ENCODE peak calls at places on chromosomes 3 and 15, in four cellular contexts. One of them, this sample, is unnamed.

GRCh38 chr15:49692514-49693090 is 71.8 kb downstream of the DTWD1 start:
- ATAC-seq in activated CD8-positive, alpha-beta T cell treated with anti-CD3 and anti-CD28 coated beads for 36 hours: no peak
- ATAC-seq in Right ventricle myocardium superior: no peak
- ATAC-seq in left lung: no peak
- ATAC-seq in this sample: no peak

GRCh38 chr3:87792532-87793321 is 266.1 kb downstream of the CGGBP1 start:
- ATAC-seq in activated CD8-positive, alpha-beta T cell treated with anti-CD3 and anti-CD28 coated beads for 36 hours: peak; percentile 56
- ATAC-seq in Right ventricle myocardium superior: peak; percentile 20
- ATAC-seq in left lung: peak; percentile 48
- ATAC-seq in this sample: peak; percentile 34

GRCh38 chr3:187025254-187025655 is 94.9 kb downstream of the ST6GAL1 start:
- ATAC-seq in activated CD8-positive, alpha-beta T cell treated with anti-CD3 and anti-CD28 coated beads for 36 hours: peak; percentile 74
- ATAC-seq in Right ventricle myocardium superior: peak; percentile 14
- ATAC-seq in left lung: peak; percentile 7
- ATAC-seq in this sample: peak; percentile 77

GRCh38 chr3:18024715-18025114 is 282.3 kb upstream of the TBC1D5 start:
- ATAC-seq in activated CD8-positive, alpha-beta T cell treated with anti-CD3 and anti-CD28 coated beads for 36 hours: peak; percentile 20
- ATAC-seq in Right ventricle myocardium superior: no peak
- ATAC-seq in left lung: no peak
- ATAC-seq in this sample: peak; percentile 60

GRCh38 chr3:29370021-29370420 is 89.2 kb downstream of the RBMS3 start:
- ATAC-seq in activated CD8-positive, alpha-beta T cell treated with anti-CD3 and anti-CD28 coated beads for 36 hours: no peak
- ATAC-seq in Right ventricle myocardium superior: no peak
- ATAC-seq in left lung: no peak
- ATAC-seq in this sample: no peak

GRCh38 chr3:66163222-66163621 is 57.6 kb upstream of the SLC25A26 start:
- ATAC-seq in activated CD8-positive, alpha-beta T cell treated with anti-CD3 and anti-CD28 coated beads for 36 hours: no peak
- ATAC-seq in Right ventricle myocardium superior: no peak
- ATAC-seq in left lung: no peak
- ATAC-seq in this sample: no peak

GRCh38 chr3:14806641-14807263 is 12.0 kb upstream of the FGD5 start:
- ATAC-seq in activated CD8-positive, alpha-beta T cell treated with anti-CD3 and anti-CD28 coated beads for 36 hours: peak; percentile 41
- ATAC-seq in Right ventricle myocardium superior: no peak
- ATAC-seq in left lung: peak; percentile 22
- ATAC-seq in this sample: peak; percentile 63

GRCh38 chr3:25657293-25657692 is 7.4 kb downstream of the TOP2B start:
- ATAC-seq in activated CD8-positive, alpha-beta T cell treated with anti-CD3 and anti-CD28 coated beads for 36 hours: no peak
- ATAC-seq in Right ventricle myocardium superior: no peak
- ATAC-seq in left lung: no peak
- ATAC-seq in this sample: no peak

GRCh38 chr15:84992157-84992940 is 10.7 kb downstream of the PDE8A start:
- ATAC-seq in activated CD8-positive, alpha-beta T cell treated with anti-CD3 and anti-CD28 coated beads for 36 hours: peak; percentile 89
- ATAC-seq in Right ventricle myocardium superior: peak; percentile 30
- ATAC-seq in left lung: peak; percentile 89
- ATAC-seq in this sample: peak; percentile 40

GRCh38 chr3:51706788-51707731 is at the start of gene GRM2:
- ATAC-seq in activated CD8-positive, alpha-beta T cell treated with anti-CD3 and anti-CD28 coated beads for 36 hours: peak; percentile 60
- ATAC-seq in Right ventricle myocardium superior: peak; percentile 92
- ATAC-seq in left lung: peak; percentile 97
- ATAC-seq in this sample: peak; percentile 4

GRCh38 chr3:17431004-17431403 is 311.4 kb downstream of the TBC1D5 start:
- ATAC-seq in activated CD8-positive, alpha-beta T cell treated with anti-CD3 and anti-CD28 coated beads for 36 hours: no peak
- ATAC-seq in Right ventricle myocardium superior: peak; percentile 78
- ATAC-seq in left lung: peak; percentile 71
- ATAC-seq in this sample: no peak

GRCh38 chr15:60353245-60353940 is 44.4 kb downstream of the ANXA2 start:
- ATAC-seq in activated CD8-positive, alpha-beta T cell treated with anti-CD3 and anti-CD28 coated beads for 36 hours: no peak
- ATAC-seq in Right ventricle myocardium superior: no peak
- ATAC-seq in left lung: no peak
- ATAC-seq in this sample: no peak

GRCh38 chr15:90859234-90860131 is 8.9 kb upstream of the FURIN start:
- ATAC-seq in activated CD8-positive, alpha-beta T cell treated with anti-CD3 and anti-CD28 coated beads for 36 hours: no peak
- ATAC-seq in Right ventricle myocardium superior: peak; percentile 13
- ATAC-seq in left lung: no peak
- ATAC-seq in this sample: no peak

GRCh38 chr15:70715840-70716510 is 47.4 kb downstream of the UACA start:
- ATAC-seq in activated CD8-positive, alpha-beta T cell treated with anti-CD3 and anti-CD28 coated beads for 36 hours: no peak
- ATAC-seq in Right ventricle myocardium superior: no peak
- ATAC-seq in left lung: no peak
- ATAC-seq in this sample: no peak

GRCh38 chr3:146093928-146094327 is 67.1 kb downstream of the PLOD2 start:
- ATAC-seq in activated CD8-positive, alpha-beta T cell treated with anti-CD3 and anti-CD28 coated beads for 36 hours: no peak
- ATAC-seq in Right ventricle myocardium superior: peak; percentile 69
- ATAC-seq in left lung: peak; percentile 40
- ATAC-seq in this sample: no peak

GRCh38 chr3:60192297-60193114 is 1058.7 kb downstream of the FHIT start:
- ATAC-seq in activated CD8-positive, alpha-beta T cell treated with anti-CD3 and anti-CD28 coated beads for 36 hours: peak; percentile 83
- ATAC-seq in Right ventricle myocardium superior: no peak
- ATAC-seq in left lung: no peak
- ATAC-seq in this sample: peak; percentile 85

GRCh38 chr3:42829083-42829627 is 19.9 kb downstream of the ACKR2 start:
- ATAC-seq in activated CD8-positive, alpha-beta T cell treated with anti-CD3 and anti-CD28 coated beads for 36 hours: no peak
- ATAC-seq in Right ventricle myocardium superior: no peak
- ATAC-seq in left lung: no peak
- ATAC-seq in this sample: no peak

GRCh38 chr15:35279811-35280210 is 194.7 kb upstream of the NANOGP8 start:
- ATAC-seq in activated CD8-positive, alpha-beta T cell treated with anti-CD3 and anti-CD28 coated beads for 36 hours: no peak
- ATAC-seq in Right ventricle myocardium superior: no peak
- ATAC-seq in left lung: no peak
- ATAC-seq in this sample: no peak